ENCODE peak calls at places on chromosomes 13 and 19, in eight cellular contexts. J, V, C, X, D, H, W and N are unnamed samples. For H3K36me3, the result is how much of the 10 kb centered on the place peaks cover.

GRCh38 chr13:41494202-41494601 is 36.9 kb downstream of the RGCC start:
- DNase-seq in J (no peak), V (no peak), C (peak), X (no peak), D (no peak), H (no peak), W (no peak), N (no peak)

GRCh38 chr13:28530729-28531194 is 35.8 kb upstream of the FLT1 start:
- DNase-seq in J (no peak), V (no peak), C (no peak), X (no peak), D (no peak), H (no peak), W (no peak), N (no peak)

GRCh38 chr13:101406787-101407186 is 9.5 kb downstream of the NALCN start:
- DNase-seq in J (no peak), V (no peak), C (no peak), X (no peak), D (no peak), H (no peak), W (no peak), N (no peak)

GRCh38 chr13:48457578-48458242 is 44.8 kb upstream of the LPAR6 start:
- DNase-seq in J (no peak), V (peak), C (no peak), X (no peak), D (no peak), H (peak), W (no peak), N (no peak)

GRCh38 chr19:50925734-50926133 is 14.5 kb upstream of the KLK4 start:
- DNase-seq in J (no peak), V (no peak), C (no peak), X (no peak), D (no peak), H (no peak), W (no peak), N (no peak)

GRCh38 chr13:74062933-74063332 is 71.3 kb downstream of the KLF12 start:
- DNase-seq in J (no peak), V (peak), C (peak), X (peak), D (no peak), H (peak), W (peak), N (no peak)

GRCh38 chr19:10565028-10565566 is 713 bp downstream of the KRI1 start:
- DNase-seq in J (no peak), V (peak), C (peak), X (peak), D (no peak), H (no peak), W (no peak), N (peak)

GRCh38 chr13:89953581-89953980 is 1393.9 kb upstream of the MIR17HG start:
- DNase-seq in J (no peak), V (no peak), C (no peak), X (no peak), D (no peak), H (no peak), W (no peak), N (no peak)

GRCh38 chr13:84360843-84361242 is 478.6 kb upstream of the SLITRK1 start:
- DNase-seq in J (no peak), V (no peak), C (no peak), X (no peak), D (no peak), H (no peak), W (no peak), N (no peak)
- TF ChIP-seq POLR2A in J (no peak), V (no peak), C (no peak), X (no peak), D (no peak), H (no peak), W (no peak), N (no peak)

DNA sequence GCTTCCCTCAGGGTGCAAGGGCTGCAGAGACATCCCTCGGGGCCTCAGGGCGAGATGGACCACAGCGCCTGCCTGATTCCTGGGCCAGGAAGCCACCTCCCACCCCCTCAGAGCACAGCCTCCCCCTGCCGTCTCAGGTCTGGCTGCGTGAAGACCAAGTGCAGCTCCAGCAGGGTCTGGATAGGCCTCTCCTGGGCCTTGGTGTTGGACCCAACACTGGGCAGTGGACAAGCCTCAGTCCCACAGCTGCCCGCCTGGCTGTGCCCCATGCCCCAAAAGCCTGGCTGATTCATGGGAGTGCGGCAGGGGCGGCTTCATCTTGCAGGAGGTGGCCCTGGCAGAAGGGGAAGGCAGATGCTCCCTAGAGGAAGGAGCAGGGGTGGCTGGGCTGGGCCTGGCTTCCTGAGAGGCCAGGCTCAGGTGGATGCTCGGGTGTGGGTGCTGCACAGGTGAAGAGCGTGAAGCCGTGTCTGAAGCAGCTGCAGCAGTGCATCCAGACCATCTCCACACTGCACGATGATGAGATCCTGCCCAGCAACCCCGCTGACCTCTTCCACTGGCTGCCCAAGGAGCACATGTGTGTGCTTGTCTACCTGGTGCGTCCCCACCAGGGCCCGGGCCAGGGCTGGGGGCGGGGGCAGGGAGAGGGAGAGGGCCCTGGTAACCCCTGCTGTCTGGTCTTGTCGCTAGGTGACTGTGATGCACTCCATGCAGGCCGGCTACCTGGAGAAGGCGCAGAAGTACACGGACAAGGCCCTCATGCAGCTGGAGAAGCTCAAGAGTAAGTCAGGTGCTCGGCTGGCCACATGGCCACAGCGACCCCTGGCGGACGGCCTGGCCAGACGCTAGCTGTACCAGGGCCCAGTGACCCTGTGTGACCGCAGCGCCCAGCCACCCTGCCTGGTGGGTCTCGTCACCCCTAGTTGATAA is 21.7 kb downstream of the MAU2 start:
- DNase-seq in J (peak), V (peak), C (peak), X (peak), D (peak), H (no peak), W (peak), N (peak)
- H3K36me3 ChIP-seq in J (under half), V (under half), C (under half), X (under half), D (under half), H (half or more), W (half or more), N (under half)

DNA sequence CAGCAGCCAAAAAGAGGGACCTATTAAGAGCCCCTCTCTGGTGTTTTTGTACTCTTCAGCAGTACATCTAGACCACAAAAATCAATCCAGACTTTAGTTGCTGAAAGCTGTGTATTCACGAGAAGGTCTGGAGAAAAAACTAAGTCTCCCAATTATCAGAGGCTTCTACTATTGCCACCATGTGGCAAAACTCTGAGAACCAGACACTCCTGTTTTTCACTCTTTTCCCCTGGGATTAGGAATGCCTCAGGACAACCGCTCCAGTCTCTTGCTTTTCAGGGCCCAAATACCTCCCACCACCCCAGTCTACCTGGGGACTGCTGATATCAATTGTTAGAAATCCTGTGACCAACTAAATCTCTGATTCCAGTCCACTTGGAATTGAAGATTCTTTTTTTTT is 30.1 kb upstream of the OBI1 start:
- DNase-seq in J (no peak), V (no peak), C (no peak), X (no peak), D (no peak), H (no peak), W (no peak), N (no peak)
- TF ChIP-seq CTCF in J (peak), V (no peak), C (peak), X (no peak), D (no peak), H (no peak), W (no peak), N (no peak)

DNA sequence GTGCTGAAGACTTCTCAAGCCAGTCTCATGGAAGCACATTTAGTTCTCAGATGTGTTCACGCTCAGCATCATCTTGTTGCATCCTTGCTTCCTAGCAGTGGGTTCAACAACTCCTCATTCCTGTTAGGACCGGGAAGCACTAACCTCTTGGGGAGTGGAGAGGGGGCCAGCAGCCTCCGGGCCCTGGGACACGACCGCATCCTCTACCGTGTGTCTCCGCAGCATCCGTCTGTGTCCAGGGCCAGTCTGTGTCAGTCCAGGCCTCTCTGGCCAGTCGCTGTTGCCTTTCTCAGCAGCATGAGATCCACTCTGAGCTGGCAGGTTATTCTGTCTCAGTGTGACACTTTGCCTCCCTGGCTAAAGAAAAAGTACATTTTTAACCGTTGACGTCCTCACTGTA is 17.0 kb downstream of the PDCD5 start:
- DNase-seq in J (no peak), V (no peak), C (no peak), X (no peak), D (no peak), H (no peak), W (no peak), N (no peak)
- TF ChIP-seq POLR2A in J (no peak), V (no peak), C (no peak), X (no peak), D (no peak), H (no peak), W (no peak), N (no peak)

GRCh38 chr19:23774156-23774971 is 15.7 kb upstream of the ZNF681 start:
- DNase-seq in J (no peak), V (no peak), C (no peak), X (no peak), D (no peak), H (no peak), W (no peak), N (no peak)
- H3K36me3 ChIP-seq in J (under half), V (under half), C (under half), X (under half), D (under half), H (under half), W (under half), N (under half)

GRCh38 chr19:1384085-1384462 is 367 bp downstream of the NDUFS7 start:
- DNase-seq in J (no peak), V (no peak), C (no peak), X (no peak), D (no peak), H (no peak), W (no peak), N (no peak)

GRCh38 chr19:1383014-1383310 is 745 bp upstream of the NDUFS7 start:
- DNase-seq in J (no peak), V (no peak), C (no peak), X (no peak), D (no peak), H (no peak), W (no peak), N (no peak)

GRCh38 chr19:1384478-1385110 is 887 bp downstream of the NDUFS7 start:
- DNase-seq in J (no peak), V (no peak), C (no peak), X (no peak), D (no peak), H (no peak), W (no peak), N (no peak)

GRCh38 chr19:1382250-1382649 is 1.5 kb upstream of the NDUFS7 start:
- DNase-seq in J (no peak), V (no peak), C (no peak), X (no peak), D (no peak), H (no peak), W (no peak), N (no peak)

GRCh38 chr19:1383311-1384084 is at the start of gene NDUFS7:
- DNase-seq in J (peak), V (peak), C (peak), X (peak), D (peak), H (peak), W (peak), N (peak)
- TF ChIP-seq CTCF in J (peak), V (peak), C (no peak), X (peak), D (peak), H (no peak), W (peak), N (peak)

GRCh38 chr19:40416918-40417713 is 3.9 kb upstream of the PRX start:
- DNase-seq in J (no peak), V (no peak), C (peak), X (peak), D (no peak), H (peak), W (peak), N (no peak)
- TF ChIP-seq POLR2A in J (no peak), V (no peak), C (peak), X (peak), D (peak), H (peak), W (peak), N (peak)

DNA sequence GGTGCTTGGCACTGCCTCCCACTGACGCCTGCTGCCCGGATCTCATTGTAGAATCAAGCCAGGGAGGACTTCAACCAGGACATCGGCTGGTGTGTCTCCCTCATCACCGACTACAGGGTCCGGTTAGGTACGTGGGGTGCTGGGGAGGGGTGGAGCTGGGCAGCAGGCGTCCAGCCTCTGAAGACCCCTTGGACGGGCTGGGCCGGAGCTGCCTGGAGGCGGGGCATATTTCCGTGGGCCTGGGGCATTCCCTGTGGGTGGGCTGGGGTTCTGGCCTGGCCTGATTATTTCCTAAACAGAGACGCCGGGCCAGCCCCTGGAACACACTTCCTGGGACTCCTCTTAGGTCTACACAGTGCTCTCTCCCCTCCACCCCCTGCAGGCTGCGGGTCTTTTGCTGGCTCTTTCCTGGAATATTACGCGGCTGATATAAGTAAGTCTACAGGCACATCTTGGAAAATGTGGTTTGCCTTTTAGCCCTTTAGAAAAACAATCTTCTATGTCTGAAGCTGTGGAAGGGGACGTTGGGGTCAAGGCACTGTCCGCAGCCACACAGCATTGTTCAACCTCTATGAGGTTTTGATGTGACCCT is 14.4 kb upstream of the NDUFS7 start:
- DNase-seq in J (no peak), V (no peak), C (no peak), X (no peak), D (no peak), H (no peak), W (no peak), N (no peak)
- H3K36me3 ChIP-seq in J (half or more), V (under half), C (under half), X (under half), D (under half), H (half or more), W (half or more), N (under half)